ENCODE peak calls at places on chromosome 11, in four cellular contexts. W is H9, B is mesendoderm, F is IMR-90. C is an unnamed sample.

GRCh38 chr11:24437123-24437522 is 59.7 kb upstream of the LUZP2 start:
- DNase-seq in W (no peak), B (peak; percentile 23), F (no peak), C (no peak)

GRCh38 chr11:113664981-113665710 is 41.0 kb downstream of the TMPRSS5 start:
- DNase-seq in W (no peak), B (no peak), F (no peak), C (no peak)

GRCh38 chr11:87451400-87451799 is 413.7 kb downstream of the TMEM135 start:
- DNase-seq in W (no peak), B (peak; percentile 55), F (peak; percentile 33), C (no peak)

GRCh38 chr11:99693941-99694492 is 673.3 kb downstream of the CNTN5 start:
- DNase-seq in W (no peak), B (no peak), F (peak; percentile 94), C (no peak)

GRCh38 chr11:13183094-13183825 is 94.3 kb upstream of the BMAL1 start:
- DNase-seq in W (no peak), B (peak; percentile 32), F (peak; percentile 54), C (no peak)

GRCh38 chr11:63244862-63245261 is 1.5 kb upstream of the SLC22A25 start:
- DNase-seq in W (no peak), B (peak; percentile 4), F (no peak), C (no peak)

GRCh38 chr11:47858169-47858543 is 10.0 kb upstream of the NUP160 start:
- DNase-seq in W (no peak), B (no peak), F (peak; percentile 72), C (no peak)

GRCh38 chr11:8593935-8594909 is at the start of gene STK33:
- DNase-seq in W (peak; percentile 86), B (peak; percentile 82), F (no peak), C (peak; percentile 88)

GRCh38 chr11:28343304-28344233 is 235.4 kb downstream of the METTL15 start:
- DNase-seq in W (no peak), B (peak; percentile 44), F (peak; percentile 95), C (no peak)

GRCh38 chr11:46521947-46522681 is 71.7 kb downstream of the AMBRA1 start:
- DNase-seq in W (no peak), B (peak; percentile 59), F (peak; percentile 79), C (no peak)

GRCh38 chr11:36150986-36151385 is 138.2 kb downstream of the COMMD9 start:
- DNase-seq in W (no peak), B (no peak), F (peak; percentile 49), C (no peak)

GRCh38 chr11:124759268-124760204 is 2.6 kb downstream of the ESAM start:
- DNase-seq in W (peak; percentile 49), B (peak; percentile 57), F (no peak), C (no peak)

GRCh38 chr11:62857541-62857982 is 18.2 kb upstream of the WDR74 start:
- DNase-seq in W (no peak), B (no peak), F (peak; percentile 48), C (no peak)

GRCh38 chr11:117557321-117557720 is 229.7 kb downstream of the CEP164 start:
- DNase-seq in W (no peak), B (no peak), F (no peak), C (no peak)

GRCh38 chr11:12410006-12410728 is 32.8 kb downstream of the PARVA start:
- DNase-seq in W (peak; percentile 49), B (peak; percentile 82), F (peak; percentile 51), C (peak; percentile 58)

GRCh38 chr11:45590743-45591142 is 74.7 kb downstream of the CHST1 start:
- DNase-seq in W (no peak), B (no peak), F (no peak), C (no peak)

GRCh38 chr11:93740802-93741093 is 547 bp downstream of the TAF1D start:
- DNase-seq in W (no peak), B (peak; percentile 70), F (peak; percentile 49), C (no peak)

GRCh38 chr11:118914178-118914918 is 11.4 kb downstream of the BCL9L start:
- DNase-seq in W (peak; percentile 59), B (peak; percentile 51), F (no peak), C (no peak)

GRCh38 chr11:130613396-130613795 is 165.0 kb downstream of the ADAMTS15 start:
- DNase-seq in W (no peak), B (no peak), F (no peak), C (no peak)

GRCh38 chr11:16170448-16170847 is 185.9 kb downstream of the SOX6 start:
- DNase-seq in W (no peak), B (no peak), F (no peak), C (no peak)

GRCh38 chr11:30549565-30549964 is 36.6 kb downstream of the MPPED2 start:
- DNase-seq in W (no peak), B (no peak), F (no peak), C (no peak)
- H4K5ac ChIP-seq in W (no peak overlapping the region), B (no peak overlapping the region), F (no peak overlapping the region), C (no peak overlapping the region)

DNA sequence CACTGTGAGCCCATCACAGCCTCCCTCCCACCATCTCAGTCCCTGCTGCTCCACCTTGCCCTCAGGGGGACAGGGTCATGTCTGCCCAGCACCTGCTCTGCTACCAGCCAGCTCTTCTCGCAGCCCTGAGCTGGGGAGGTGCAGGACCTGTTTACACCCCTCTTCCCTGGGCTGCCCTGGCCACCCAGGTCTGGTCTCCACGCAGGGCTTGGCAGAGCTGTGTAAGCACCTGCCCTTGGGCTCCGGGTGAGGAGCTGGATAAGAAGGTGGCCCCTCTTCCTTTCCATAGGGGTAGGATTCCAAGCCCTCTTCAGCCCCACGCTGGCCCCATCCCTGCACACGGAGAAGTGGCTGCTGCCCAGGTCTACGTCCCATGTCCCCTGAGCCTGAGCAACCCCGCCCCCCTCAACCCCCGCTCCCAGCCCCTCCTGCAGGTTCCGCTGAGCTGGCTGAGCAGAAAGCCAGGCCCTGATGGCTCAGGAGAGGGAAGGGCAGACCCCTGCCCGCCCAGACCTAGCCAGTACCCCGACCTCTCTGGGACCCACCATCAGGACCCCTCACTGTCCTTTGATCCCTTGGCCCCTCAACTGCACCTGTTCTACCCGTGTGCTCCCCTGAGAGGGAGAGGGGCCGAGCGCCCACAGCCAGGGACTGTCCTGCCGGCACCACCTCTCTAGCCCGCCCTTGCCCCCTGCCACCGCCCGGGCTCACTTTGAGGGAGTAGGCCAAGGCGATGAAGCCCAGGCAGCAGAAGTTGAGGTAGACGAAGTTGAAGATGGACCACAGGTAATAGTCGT is 3.2 kb downstream of the IFITM10 start:
- DNase-seq in W (no peak), B (no peak), F (no peak), C (no peak)
- H4K5ac ChIP-seq in W (no peak overlapping the region), B (no peak overlapping the region), F (no peak overlapping the region), C (no peak overlapping the region)

DNA sequence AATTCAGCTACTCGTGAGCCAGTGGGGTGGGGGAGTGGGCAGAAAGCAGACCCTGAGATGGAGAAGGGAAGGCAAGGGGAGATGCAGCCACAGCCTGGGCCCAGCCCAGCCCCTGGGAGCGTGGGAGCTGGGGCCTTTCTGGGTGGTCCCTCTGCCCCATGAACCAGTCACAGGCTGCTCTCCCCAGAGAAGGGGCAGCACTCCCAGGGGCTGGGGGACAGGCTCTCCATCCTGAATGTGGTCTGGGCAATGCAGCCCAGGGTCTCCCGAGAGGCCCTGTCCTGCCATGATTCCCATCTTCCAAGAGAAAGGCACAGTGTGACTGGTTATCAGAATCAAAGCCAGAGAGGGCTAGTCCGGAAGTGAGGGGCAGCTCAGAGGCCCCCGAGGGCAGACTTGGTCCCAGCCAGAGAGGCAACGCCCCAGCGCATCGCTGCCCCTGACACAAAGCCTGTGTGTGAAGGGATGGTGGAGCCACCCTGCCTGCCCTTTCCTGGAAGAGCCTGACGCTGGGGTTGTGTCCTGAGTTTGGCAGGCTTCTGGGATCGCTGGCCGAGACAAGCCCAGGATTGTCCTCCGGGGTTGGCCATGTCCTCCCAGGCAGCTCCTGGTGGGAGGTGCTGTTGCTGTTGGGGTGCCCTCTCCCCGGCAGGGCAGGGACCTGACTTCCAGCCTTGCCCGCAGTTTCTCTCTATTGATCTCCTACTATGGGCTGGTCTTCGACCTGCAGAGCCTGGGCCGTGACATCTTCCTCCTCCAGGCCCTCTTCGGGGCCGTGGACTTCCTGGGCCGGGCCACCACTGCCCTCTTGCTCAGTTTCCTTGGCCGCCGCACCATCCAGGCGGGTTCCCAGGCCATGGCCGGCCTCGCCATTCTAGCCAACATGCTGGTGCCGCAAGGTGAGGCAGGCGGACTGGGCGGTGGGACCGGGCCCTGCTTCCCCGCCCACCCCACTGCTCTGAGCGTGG is 23.8 kb upstream of the SLC22A12 start:
- DNase-seq in W (no peak), B (no peak), F (no peak), C (no peak)
- H4K5ac ChIP-seq in W (peak overlapping the region; percentile 13), B (no peak overlapping the region), F (no peak overlapping the region), C (peak overlapping the region; percentile 61)

GRCh38 chr11:115439385-115439784 is 64.8 kb downstream of the CADM1 start:
- DNase-seq in W (no peak), B (peak; percentile 47), F (peak; percentile 79), C (no peak)
- H4K5ac ChIP-seq in W (no peak overlapping the region), B (no peak overlapping the region), F (no peak overlapping the region), C (no peak overlapping the region)

GRCh38 chr11:203945-204586 is 3.1 kb downstream of the BET1L start:
- DNase-seq in W (no peak), B (no peak), F (no peak), C (peak; percentile 26)

GRCh38 chr11:202490-202889 is 4.7 kb downstream of the BET1L start:
- DNase-seq in W (no peak), B (no peak), F (no peak), C (peak; percentile 27)

GRCh38 chr11:204587-205109 is 2.6 kb downstream of the BET1L start:
- DNase-seq in W (no peak), B (no peak), F (no peak), C (no peak)

GRCh38 chr11:201936-202335 is 5.3 kb downstream of the BET1L start:
- DNase-seq in W (no peak), B (no peak), F (no peak), C (no peak)

DNA sequence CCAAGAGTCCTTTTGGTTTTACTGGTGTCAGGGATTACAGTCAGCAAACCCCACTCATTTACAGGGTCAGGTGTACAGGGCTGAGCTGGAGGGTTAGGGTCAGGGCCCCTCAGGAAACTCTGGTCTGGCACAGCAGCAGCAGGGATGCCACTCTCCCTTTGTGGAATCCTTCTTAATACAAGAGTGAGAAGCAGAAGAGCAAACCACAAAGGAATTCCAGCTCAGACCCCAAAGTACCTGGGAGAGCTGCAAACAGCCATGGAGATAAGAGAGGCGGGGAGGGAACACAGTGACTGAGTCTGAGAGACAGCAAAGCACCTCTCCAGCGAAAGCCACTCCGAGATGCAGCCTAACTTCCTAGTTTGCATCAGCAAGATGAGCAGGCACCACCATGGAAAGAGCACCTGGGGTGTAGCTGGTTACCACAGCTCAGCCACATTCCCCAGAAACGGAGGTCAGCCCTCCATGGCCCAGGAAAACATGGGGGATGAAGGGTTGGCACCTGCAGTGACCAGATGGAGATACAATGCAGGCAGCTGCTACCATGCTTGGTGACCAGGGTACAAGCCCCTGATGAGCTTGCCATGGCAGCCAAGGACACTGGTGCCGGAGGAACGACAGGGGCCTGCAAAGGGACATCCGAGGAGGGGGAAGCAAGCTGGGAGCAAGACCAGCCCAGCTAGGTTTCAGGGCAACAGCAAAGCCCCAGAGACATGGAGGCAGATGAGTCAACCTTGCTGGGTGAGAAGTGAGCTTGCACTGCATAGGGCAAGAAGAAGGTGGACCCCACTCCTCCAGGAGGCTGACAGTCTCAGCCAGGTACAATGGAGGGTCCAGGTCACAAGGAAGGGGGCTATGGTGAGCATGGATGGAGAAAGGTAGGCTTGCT is 3.9 kb downstream of the BET1L start:
- DNase-seq in W (no peak), B (no peak), F (no peak), C (no peak)
- H4K5ac ChIP-seq in W (no peak overlapping the region), B (no peak overlapping the region), F (no peak overlapping the region), C (no peak overlapping the region)

C was measured in H1.